ENCODE peak calls at places on chromosomes 5 and 9, in four cellular contexts. P is mesenchymal stem cell, D is colonic mucosa, N is mammary epithelial cell. C is an unnamed sample.

GRCh38 chr5:112862085-112862484 is 998 bp downstream of the SRP19 start:
- DNase-seq in D (no peak), N (peak), P (peak), C (no peak)

GRCh38 chr5:58135571-58136335 is 324.1 kb downstream of the PLK2 start:
- DNase-seq in D (no peak), P (peak), N (peak), C (peak)

GRCh38 chr5:158435161-158435616 is 576.2 kb upstream of the CLINT1 start:
- DNase-seq in N (peak), D (no peak), P (no peak), C (no peak)

GRCh38 chr5:150235548-150235895 is 45.7 kb downstream of the SLC6A7 start:
- DNase-seq in N (no peak), P (no peak), D (no peak), C (no peak)

GRCh38 chr9:68643901-68644809 is 60.9 kb upstream of the PIP5K1B start:
- DNase-seq in P (no peak), N (no peak), D (no peak), C (no peak)

GRCh38 chr9:108272350-108272899 is 583.4 kb downstream of the ACTL7B start:
- DNase-seq in D (peak), N (peak), P (peak), C (peak)

GRCh38 chr9:124818431-124819281 is 34.6 kb upstream of the WDR38 start:
- DNase-seq in N (peak), P (peak), D (no peak), C (no peak)

GRCh38 chr5:55276771-55277170 is 30.7 kb downstream of the DHX29 start:
- DNase-seq in D (no peak), P (peak), N (peak), C (peak)

GRCh38 chr5:83453937-83454336 is 17.6 kb upstream of the VCAN start:
- DNase-seq in D (no peak), N (no peak), P (no peak), C (no peak)

GRCh38 chr5:33788922-33789321 is 102.9 kb downstream of the ADAMTS12 start:
- DNase-seq in D (no peak), P (peak), N (peak), C (peak)

GRCh38 chr9:137801023-137801319 is 76.6 kb upstream of the CACNA1B start:
- DNase-seq in N (no peak), P (no peak), D (no peak), C (no peak)

GRCh38 chr5:163193886-163194285 is 243.5 kb upstream of the CCNG1 start:
- DNase-seq in P (no peak), D (no peak), N (no peak), C (no peak)

GRCh38 chr5:123755587-123756324 is 243.8 kb downstream of the CSNK1G3 start:
- DNase-seq in P (peak), N (no peak), D (no peak), C (peak)

GRCh38 chr5:30930736-30931135 is 262.8 kb upstream of the CDH6 start:
- DNase-seq in N (no peak), D (no peak), P (no peak), C (peak)

GRCh38 chr5:172410839-172411238 is 43.5 kb downstream of the SH3PXD2B start:
- DNase-seq in P (peak), D (no peak), N (no peak), C (peak)

GRCh38 chr9:121954477-121955175 is 138.5 kb downstream of the TTLL11 start:
- DNase-seq in D (no peak), N (no peak), P (peak), C (no peak)

GRCh38 chr5:1513326-1514026 is 10.3 kb downstream of the LPCAT1 start:
- DNase-seq in P (no peak), N (no peak), D (no peak), C (no peak)

GRCh38 chr5:64635056-64635686 is 55.1 kb upstream of the SHISAL2B start:
- DNase-seq in D (no peak), P (peak), N (peak), C (peak)

GRCh38 chr9:112550531-112550930 is 63.9 kb downstream of the KIAA1958 start:
- DNase-seq in N (peak), P (no peak), D (no peak), C (no peak)

GRCh38 chr5:103927739-103928138 is 365.1 kb upstream of the NUDT12 start:
- DNase-seq in D (no peak), N (no peak), P (no peak), C (peak)

GRCh38 chr5:92500752-92501151 is 1080.3 kb downstream of the NR2F1-AS1 start:
- DNase-seq in P (no peak), N (no peak), D (no peak), C (no peak)

GRCh38 chr9:87528969-87529368 is 31.3 kb downstream of the DAPK1 start:
- DNase-seq in N (no peak), D (no peak), P (no peak), C (no peak)

GRCh38 chr5:116733995-116734716 is 159.5 kb upstream of the SEMA6A start:
- DNase-seq in N (no peak), D (no peak), P (no peak), C (no peak)
- H3K9ac ChIP-seq in N (no peak), D (no peak), P (no peak), C (no peak)

GRCh38 chr5:76610196-76610595 is 13.0 kb downstream of the F2RL2 start:
- DNase-seq in P (no peak), D (no peak), N (peak), C (no peak)
- H3K9ac ChIP-seq in P (no peak), D (no peak), N (no peak), C (no peak)

GRCh38 chr9:92654481-92655301 is 15.2 kb downstream of the IPPK start:
- DNase-seq in D (no peak), P (no peak), N (peak), C (no peak)

GRCh38 chr9:92657296-92658094 is 12.4 kb downstream of the IPPK start:
- DNase-seq in N (no peak), D (no peak), P (peak), C (no peak)

GRCh38 chr9:92656537-92656925 is 13.4 kb downstream of the IPPK start:
- DNase-seq in P (no peak), D (no peak), N (no peak), C (no peak)

GRCh38 chr9:92655366-92655765 is 14.6 kb downstream of the IPPK start:
- DNase-seq in P (no peak), D (no peak), N (no peak), C (no peak)

GRCh38 chr9:92655896-92656536 is 13.9 kb downstream of the IPPK start:
- DNase-seq in N (no peak), D (no peak), P (no peak), C (no peak)
- H3K9ac ChIP-seq in N (no peak), D (no peak), P (no peak), C (no peak)

GRCh38 chr9:38047301-38048251 is 21.5 kb downstream of the SHB start:
- DNase-seq in N (peak), D (peak), P (peak), C (peak)
- H3K9ac ChIP-seq in N (peak), D (no peak), P (peak), C (no peak)

GRCh38 chr9:126722922-126723806 is 81.7 kb upstream of the ZBTB43 start:
- DNase-seq in P (peak), N (no peak), D (peak), C (peak)

GRCh38 chr9:126722252-126722921 is 82.5 kb upstream of the ZBTB43 start:
- DNase-seq in D (peak), P (peak), N (peak), C (peak)

GRCh38 chr9:126724226-126724625 is 80.6 kb upstream of the ZBTB43 start:
- DNase-seq in N (no peak), P (no peak), D (no peak), C (peak)

GRCh38 chr9:126721531-126722098 is 83.2 kb upstream of the ZBTB43 start:
- DNase-seq in P (no peak), D (no peak), N (no peak), C (no peak)

DNA sequence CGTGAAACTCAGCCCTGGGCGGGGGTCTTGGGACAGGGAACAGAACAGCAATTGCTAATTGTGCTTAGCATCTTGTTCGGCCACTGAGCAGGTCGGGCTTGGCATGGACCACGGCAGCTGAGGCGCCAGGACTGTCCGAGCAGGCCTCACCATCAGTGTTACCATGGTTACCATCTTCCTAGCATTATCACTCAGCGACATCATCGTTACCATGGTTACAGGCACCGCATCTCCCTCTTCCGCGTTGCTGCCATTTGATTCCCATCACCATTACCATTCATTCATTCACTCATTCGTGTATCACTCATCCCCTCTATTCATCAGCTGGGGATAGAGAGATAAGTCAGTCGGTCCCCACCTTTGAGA is 81.0 kb upstream of the ZBTB43 start:
- DNase-seq in P (peak), N (no peak), D (no peak), C (no peak)
- H3K9ac ChIP-seq in P (no peak), N (no peak), D (no peak), C (no peak)

DNA sequence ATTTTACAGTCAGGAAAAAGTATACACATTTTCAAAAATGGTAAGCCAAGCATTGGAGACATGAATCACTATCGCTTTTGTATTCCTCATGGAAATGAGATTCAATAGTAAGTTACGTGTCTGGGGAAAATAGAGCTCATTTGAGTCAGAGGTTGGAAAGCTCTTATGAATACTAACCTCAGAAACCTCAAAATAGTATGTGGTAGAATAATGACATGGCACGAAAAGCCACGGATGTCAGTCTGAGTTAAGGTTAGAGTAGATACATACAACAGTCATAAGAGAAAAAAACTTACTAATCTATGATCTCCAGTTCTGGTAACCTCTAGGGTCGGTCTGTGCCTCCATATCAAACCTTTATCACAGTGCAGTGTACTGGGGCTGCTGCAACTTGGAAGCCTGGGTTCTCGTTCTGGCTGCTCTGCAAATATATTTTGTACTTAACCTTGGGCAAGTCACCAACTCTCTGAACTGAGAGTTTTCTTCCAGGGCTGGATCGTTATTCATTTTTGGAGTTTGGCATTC is 31.7 kb downstream of the MAP1B start:
- DNase-seq in D (no peak), N (peak), P (peak), C (peak)
- H3K9ac ChIP-seq in D (no peak), N (no peak), P (peak), C (peak)

GRCh38 chr9:113992994-113993393 is 85.1 kb downstream of the AMBP start:
- DNase-seq in D (no peak), P (no peak), N (no peak), C (no peak)
- H3K9ac ChIP-seq in D (no peak), P (no peak), N (no peak), C (no peak)

GRCh38 chr9:96382175-96382574 is 1.3 kb downstream of the SLC35D2 start:
- DNase-seq in P (peak), N (peak), D (no peak), C (peak)
- H3K9ac ChIP-seq in P (peak), N (no peak), D (no peak), C (no peak)

GRCh38 chr9:133993635-133994253 is 1.6 kb upstream of the VAV2 start:
- DNase-seq in P (no peak), D (no peak), N (no peak), C (no peak)
- H3K9ac ChIP-seq in P (peak), D (peak), N (peak), C (peak)

C was measured in adipocyte.